ENCODE peak calls at places on chromosomes 7 and 10, in nine cellular contexts. O, M, N, Q, Z, R, C, U and L are unnamed samples.
A peak's percentile ranks its signal among the peaks of the same experiment; 100 is the strongest.

GRCh38 chr10:112298581-112298980 is 15.4 kb downstream of the TECTB start:
- DNase-seq in M (no peak), Z (no peak), Q (no peak), N (no peak), O (no peak), U (no peak), R (no peak), C (no peak), L (peak; percentile 31)

GRCh38 chr7:73823257-73823656 is 7.5 kb upstream of the CLDN4 start:
- DNase-seq in C (peak; percentile 2), Z (no peak), O (no peak), Q (no peak), N (no peak), R (no peak), M (no peak), U (no peak), L (no peak)

GRCh38 chr10:116162851-116163250 is 110.2 kb downstream of the GFRA1 start:
- DNase-seq in U (no peak), C (no peak), Q (no peak), R (no peak), N (no peak), Z (no peak), O (no peak), M (no peak), L (no peak)

GRCh38 chr10:124732931-124733536 is 11.1 kb downstream of the FAM53B start:
- DNase-seq in Z (no peak), R (no peak), O (peak; percentile 87), M (peak; percentile 32), C (peak; percentile 63), U (no peak), N (no peak), Q (peak; percentile 79), L (no peak)

GRCh38 chr7:46244752-46245151 is 323.7 kb upstream of the IGFBP3 start:
- DNase-seq in N (no peak), M (peak; percentile 32), Z (no peak), U (peak; percentile 63), R (no peak), Q (no peak), C (no peak), O (no peak), L (no peak)

GRCh38 chr7:471191-471865 is 48.3 kb downstream of the PDGFA start:
- DNase-seq in Z (no peak), N (peak; percentile 5), C (no peak), U (no peak), Q (no peak), O (no peak), M (no peak), R (no peak), L (peak; percentile 3)

GRCh38 chr10:87931836-87932230 is 68.4 kb downstream of the PTEN start:
- DNase-seq in C (no peak), R (no peak), U (no peak), Z (no peak), M (no peak), O (no peak), N (no peak), Q (no peak), L (no peak)

GRCh38 chr7:1530946-1531262 is 402 bp downstream of the MAFK start:
- DNase-seq in R (no peak), U (no peak), M (no peak), Z (no peak), Q (no peak), N (no peak), C (no peak), O (no peak), L (no peak)

GRCh38 chr10:113241966-113242365 is 291.9 kb downstream of the TCF7L2 start:
- DNase-seq in Q (no peak), Z (no peak), U (no peak), N (no peak), R (no peak), C (no peak), O (no peak), M (no peak), L (no peak)

GRCh38 chr10:8489823-8490222 is 435.3 kb downstream of the GATA3 start:
- DNase-seq in Q (no peak), R (no peak), M (no peak), C (no peak), Z (no peak), O (no peak), N (no peak), U (no peak), L (peak; percentile 68)

GRCh38 chr10:650691-651615 is 38.5 kb downstream of the DIP2C start:
- DNase-seq in O (no peak), C (no peak), Z (no peak), M (no peak), N (no peak), U (peak; percentile 28), R (peak; percentile 8), Q (no peak), L (no peak)

GRCh38 chr7:34493752-34494151 is 164.3 kb upstream of the NPSR1 start:
- DNase-seq in C (no peak), O (no peak), Z (no peak), Q (no peak), M (no peak), U (no peak), N (no peak), R (no peak), L (no peak)

GRCh38 chr7:34501161-34501560 is 156.9 kb upstream of the NPSR1 start:
- DNase-seq in Z (no peak), U (no peak), M (no peak), N (no peak), C (no peak), R (no peak), O (no peak), Q (no peak), L (no peak)

GRCh38 chr7:34491899-34492298 is 166.1 kb upstream of the NPSR1 start:
- DNase-seq in C (no peak), O (no peak), U (no peak), M (no peak), R (no peak), Q (no peak), N (no peak), Z (no peak), L (no peak)

DNA sequence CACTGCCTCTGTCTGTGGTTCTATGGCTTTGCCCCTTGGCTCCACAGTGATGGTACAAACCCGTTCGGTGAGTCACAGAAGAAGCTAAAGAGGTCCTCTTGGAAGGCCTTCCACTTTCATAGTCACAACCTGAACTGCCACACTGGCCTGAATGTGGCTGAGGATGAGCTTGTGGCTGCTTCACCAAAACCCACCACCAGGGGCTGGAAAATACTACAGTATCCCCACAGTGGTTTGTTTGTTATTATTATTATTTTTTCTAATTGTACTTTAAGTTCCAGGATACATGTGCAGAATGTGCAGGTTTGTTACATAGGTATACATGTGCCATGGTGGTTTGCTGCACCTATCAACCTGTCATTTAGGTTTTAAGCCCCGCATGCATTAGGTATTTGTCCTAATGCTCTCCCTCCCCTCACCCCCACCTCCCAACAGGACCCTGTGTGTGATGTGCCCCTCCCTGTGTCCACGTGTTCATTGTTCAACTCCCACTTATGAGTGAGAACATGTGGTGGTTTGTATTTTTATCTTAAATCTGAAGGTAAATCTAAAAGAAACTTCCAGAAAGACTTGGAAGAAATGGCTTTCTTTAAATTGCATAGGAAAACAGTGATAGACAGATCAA is 160.8 kb upstream of the NPSR1 start:
- DNase-seq in U (no peak), R (no peak), Z (no peak), N (peak; percentile 29), Q (no peak), M (no peak), C (no peak), O (no peak), L (peak; percentile 9)
- TF ChIP-seq CTCF in U (peak; percentile 32), R (peak; percentile 26), Z (peak; percentile 69), N (peak; percentile 64), Q (no peak), M (peak; percentile 23), C (no peak), O (peak; percentile 3), L (peak; percentile 39)

GRCh38 chr7:51186531-51186930 is 130.1 kb downstream of the COBL start:
- DNase-seq in O (no peak), R (no peak), C (no peak), M (no peak), Z (no peak), U (no peak), N (no peak), Q (no peak), L (no peak)

GRCh38 chr7:51189777-51190176 is 126.8 kb downstream of the COBL start:
- DNase-seq in N (no peak), Q (no peak), R (no peak), U (no peak), C (no peak), M (no peak), Z (no peak), O (no peak), L (no peak)

GRCh38 chr7:51188987-51189386 is 127.6 kb downstream of the COBL start:
- DNase-seq in Z (no peak), O (no peak), C (no peak), U (no peak), M (no peak), R (no peak), N (no peak), Q (no peak), L (no peak)

GRCh38 chr7:51190950-51191349 is 125.7 kb downstream of the COBL start:
- DNase-seq in O (no peak), R (no peak), N (no peak), C (no peak), Q (no peak), M (no peak), U (no peak), Z (no peak), L (no peak)

GRCh38 chr7:51187941-51188340 is 128.7 kb downstream of the COBL start:
- DNase-seq in O (peak; percentile 9), N (peak; percentile 84), Q (no peak), M (no peak), U (no peak), R (no peak), C (no peak), Z (no peak), L (peak; percentile 35)
- TF ChIP-seq CTCF in O (no peak), N (no peak), Q (no peak), M (no peak), U (no peak), R (no peak), C (no peak), Z (no peak), L (peak; percentile 40)

GRCh38 chr10:30027057-30028005 is 32.1 kb downstream of the JCAD start:
- DNase-seq in R (no peak), O (peak; percentile 83), Z (no peak), C (peak; percentile 59), N (peak; percentile 52), Q (peak; percentile 91), U (no peak), M (no peak), L (no peak)
- TF ChIP-seq CTCF in R (no peak), O (peak; percentile 22), Z (no peak), C (peak; percentile 20), N (no peak), Q (no peak), U (no peak), M (no peak), L (no peak)

DNA sequence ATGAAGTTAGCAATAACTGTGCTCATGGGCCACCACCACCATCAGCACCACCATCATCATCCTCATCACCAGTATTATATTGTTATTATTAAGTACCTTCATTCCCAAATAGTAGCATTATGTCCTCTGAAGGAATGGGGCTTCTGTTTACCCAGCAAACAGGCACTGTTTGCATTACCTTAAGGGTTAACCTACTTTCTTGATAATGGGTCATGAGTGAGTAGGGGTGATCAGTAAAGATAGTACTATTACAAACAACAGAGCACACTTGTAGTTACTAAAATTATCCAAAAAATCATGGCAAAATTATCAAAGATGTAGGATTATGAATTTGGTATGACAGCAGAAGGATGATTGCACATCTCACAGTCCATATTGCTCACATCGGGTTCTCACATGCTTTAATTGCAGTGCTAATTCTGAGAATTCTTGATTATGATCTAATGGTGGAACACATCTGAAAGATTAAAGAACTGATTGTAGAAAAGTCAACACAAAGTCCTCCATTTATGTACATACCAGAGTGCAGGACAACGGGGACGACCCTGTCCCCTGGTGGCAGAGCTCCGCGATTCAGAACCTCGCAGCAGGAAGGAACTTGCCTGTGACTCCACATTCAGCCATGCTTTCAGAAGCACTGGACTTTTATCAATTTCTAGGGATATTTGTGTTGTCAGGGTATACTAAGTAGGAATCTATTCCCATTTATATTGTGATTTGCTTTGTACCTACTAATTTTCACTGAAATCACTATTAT is 31.0 kb downstream of the PDE1C start:
- DNase-seq in O (no peak), Z (peak; percentile 19), U (no peak), R (no peak), C (no peak), M (no peak), Q (no peak), N (peak; percentile 26), L (no peak)
- TF ChIP-seq CTCF in O (no peak), Z (no peak), U (no peak), R (no peak), C (no peak), M (no peak), Q (no peak), N (no peak), L (peak; percentile 19)